ENCODE peak calls at places on chromosomes 7 and 10, in six cellular contexts. One of them, this sample, is unnamed.

GRCh38 chr10:43574035-43574892 is at the start of gene ZNF239:
- DNase-seq in amniotic epithelial cell: peak; percentile 86
- DNase-seq in T1000: peak; percentile 64
- DNase-seq in bronchial epithelial cell: peak; percentile 48
- DNase-seq in HCT116: peak; percentile 37
- DNase-seq in amniotic stem cell: peak; percentile 78
- DNase-seq in this sample: peak; percentile 80

GRCh38 chr10:94533027-94533426 is 12.6 kb upstream of the HELLS start:
- DNase-seq in amniotic epithelial cell: no peak
- DNase-seq in T1000: no peak
- DNase-seq in bronchial epithelial cell: no peak
- DNase-seq in HCT116: no peak
- DNase-seq in amniotic stem cell: no peak
- DNase-seq in this sample: no peak

GRCh38 chr7:47537716-47538640 is 43.9 kb downstream of the TNS3 start:
- DNase-seq in amniotic epithelial cell: no peak
- DNase-seq in T1000: no peak
- DNase-seq in bronchial epithelial cell: no peak
- DNase-seq in HCT116: no peak
- DNase-seq in amniotic stem cell: no peak
- DNase-seq in this sample: no peak

GRCh38 chr7:91293840-91294239 is 29.6 kb downstream of the FZD1 start:
- DNase-seq in amniotic epithelial cell: no peak
- DNase-seq in T1000: no peak
- DNase-seq in bronchial epithelial cell: peak; percentile 57
- DNase-seq in HCT116: no peak
- DNase-seq in amniotic stem cell: no peak
- DNase-seq in this sample: no peak

GRCh38 chr10:96619120-96619519 is 32.3 kb upstream of the TM9SF3 start:
- DNase-seq in amniotic epithelial cell: peak; percentile 47
- DNase-seq in T1000: no peak
- DNase-seq in bronchial epithelial cell: no peak
- DNase-seq in HCT116: no peak
- DNase-seq in amniotic stem cell: no peak
- DNase-seq in this sample: no peak

GRCh38 chr10:21500578-21500910 is 24.9 kb downstream of the SKIDA1 start:
- DNase-seq in amniotic epithelial cell: no peak
- DNase-seq in T1000: no peak
- DNase-seq in bronchial epithelial cell: no peak
- DNase-seq in HCT116: no peak
- DNase-seq in amniotic stem cell: no peak
- DNase-seq in this sample: no peak

GRCh38 chr7:148383651-148384050 is 206.9 kb upstream of the C7orf33 start:
- DNase-seq in amniotic epithelial cell: no peak
- DNase-seq in T1000: no peak
- DNase-seq in bronchial epithelial cell: no peak
- DNase-seq in HCT116: no peak
- DNase-seq in amniotic stem cell: no peak
- DNase-seq in this sample: no peak

GRCh38 chr7:75630549-75630948 is 108.2 kb downstream of the HIP1 start:
- DNase-seq in amniotic epithelial cell: peak; percentile 69
- DNase-seq in T1000: no peak
- DNase-seq in bronchial epithelial cell: no peak
- DNase-seq in HCT116: no peak
- DNase-seq in amniotic stem cell: no peak
- DNase-seq in this sample: no peak

GRCh38 chr10:11586170-11586569 is 25.3 kb downstream of the USP6NL start:
- DNase-seq in amniotic epithelial cell: no peak
- DNase-seq in T1000: no peak
- DNase-seq in bronchial epithelial cell: peak; percentile 43
- DNase-seq in HCT116: no peak
- DNase-seq in amniotic stem cell: no peak
- DNase-seq in this sample: no peak

GRCh38 chr7:517848-518629 is 1.6 kb downstream of the PDGFA start:
- DNase-seq in amniotic epithelial cell: peak; percentile 64
- DNase-seq in T1000: peak; percentile 36
- DNase-seq in bronchial epithelial cell: no peak
- DNase-seq in HCT116: no peak
- DNase-seq in amniotic stem cell: peak; percentile 62
- DNase-seq in this sample: no peak

GRCh38 chr10:87094373-87095240 is at the start of the genes GLUD1 and SHLD2:
- DNase-seq in amniotic epithelial cell: peak; percentile 88
- DNase-seq in T1000: peak; percentile 89
- DNase-seq in bronchial epithelial cell: peak; percentile 70
- DNase-seq in HCT116: peak; percentile 87
- DNase-seq in amniotic stem cell: peak; percentile 83
- DNase-seq in this sample: peak; percentile 87

GRCh38 chr7:142513221-142513955 is 235.9 kb upstream of the PRSS1 start:
- DNase-seq in amniotic epithelial cell: peak; percentile 61
- DNase-seq in T1000: no peak
- DNase-seq in bronchial epithelial cell: no peak
- DNase-seq in HCT116: no peak
- DNase-seq in amniotic stem cell: no peak
- DNase-seq in this sample: no peak

GRCh38 chr10:14124951-14125350 is 205.8 kb downstream of the FRMD4A start:
- DNase-seq in amniotic epithelial cell: no peak
- DNase-seq in T1000: no peak
- DNase-seq in bronchial epithelial cell: no peak
- DNase-seq in HCT116: no peak
- DNase-seq in amniotic stem cell: no peak
- DNase-seq in this sample: no peak

GRCh38 chr7:55074008-55074499 is 55.2 kb downstream of the EGFR start:
- DNase-seq in amniotic epithelial cell: peak; percentile 67
- DNase-seq in T1000: peak; percentile 63
- DNase-seq in bronchial epithelial cell: peak; percentile 95
- DNase-seq in HCT116: peak; percentile 95
- DNase-seq in amniotic stem cell: no peak
- DNase-seq in this sample: peak; percentile 15

GRCh38 chr10:87925570-87925969 is 62.1 kb downstream of the PTEN start:
- DNase-seq in amniotic epithelial cell: peak; percentile 25
- DNase-seq in T1000: no peak
- DNase-seq in bronchial epithelial cell: peak; percentile 57
- DNase-seq in HCT116: no peak
- DNase-seq in amniotic stem cell: no peak
- DNase-seq in this sample: no peak

GRCh38 chr10:131892817-131893675 is 7.8 kb upstream of the PPP2R2D start:
- DNase-seq in amniotic epithelial cell: no peak
- DNase-seq in T1000: no peak
- DNase-seq in bronchial epithelial cell: no peak
- DNase-seq in HCT116: no peak
- DNase-seq in amniotic stem cell: no peak
- DNase-seq in this sample: no peak

GRCh38 chr10:132809237-132810140 is 23.5 kb upstream of the NKX6-2 start:
- DNase-seq in amniotic epithelial cell: no peak
- DNase-seq in T1000: no peak
- DNase-seq in bronchial epithelial cell: no peak
- DNase-seq in HCT116: no peak
- DNase-seq in amniotic stem cell: no peak
- DNase-seq in this sample: no peak

GRCh38 chr7:115357213-115357999 is 435.5 kb downstream of the MDFIC start:
- DNase-seq in amniotic epithelial cell: no peak
- DNase-seq in T1000: no peak
- DNase-seq in bronchial epithelial cell: no peak
- DNase-seq in HCT116: no peak
- DNase-seq in amniotic stem cell: no peak
- DNase-seq in this sample: no peak

GRCh38 chr10:88113232-88113631 is 249.8 kb downstream of the PTEN start:
- DNase-seq in amniotic epithelial cell: no peak
- DNase-seq in T1000: no peak
- DNase-seq in bronchial epithelial cell: no peak
- DNase-seq in HCT116: no peak
- DNase-seq in amniotic stem cell: no peak
- DNase-seq in this sample: no peak

This sample was measured in CD4-positive, CD25-positive, alpha-beta regulatory T cell.